ENCODE peak calls at places on chromosomes 7 and 10, in five cellular contexts. T is heart left ventricle, L is A549, B is sigmoid colon, F is lung. V is an unnamed sample.

GRCh38 chr7:127177156-127177555 is 75.6 kb downstream of the GRM8 start:
- DNase-seq in T (no peak), L (no peak), B (no peak), F (no peak), V (no peak)

GRCh38 chr7:2399848-2400587 is 3.4 kb upstream of the CHST12 start:
- DNase-seq in T (peak; percentile 80), L (peak; percentile 54), B (peak; percentile 92), F (peak; percentile 85), V (no peak)

GRCh38 chr7:102303669-102304422 is 17.2 kb downstream of the SH2B2 start:
- DNase-seq in T (no peak), L (no peak), B (no peak), F (no peak), V (peak; percentile 15)

GRCh38 chr7:45136106-45137060 is 21.2 kb upstream of the RAMP3 start:
- DNase-seq in T (no peak), L (peak; percentile 76), B (no peak), F (peak; percentile 69), V (peak; percentile 51)

GRCh38 chr10:121684276-121684675 is 86.0 kb upstream of the FGFR2 start:
- DNase-seq in T (no peak), L (no peak), B (no peak), F (no peak), V (no peak)

GRCh38 chr10:108360187-108360586 is 1195.7 kb upstream of the SORCS1 start:
- DNase-seq in T (no peak), L (no peak), B (no peak), F (no peak), V (no peak)

GRCh38 chr7:36742911-36743775 is 18.8 kb upstream of the AOAH start:
- DNase-seq in T (no peak), L (no peak), B (peak; percentile 70), F (no peak), V (no peak)

GRCh38 chr10:121113385-121113696 is 262.2 kb downstream of the WDR11 start:
- DNase-seq in T (no peak), L (no peak), B (no peak), F (peak; percentile 73), V (no peak)

GRCh38 chr10:71349401-71349800 is 30.3 kb downstream of the SLC29A3 start:
- DNase-seq in T (no peak), L (peak; percentile 20), B (no peak), F (no peak), V (no peak)

GRCh38 chr10:132107211-132107946 is 41.6 kb downstream of the JAKMIP3 start:
- DNase-seq in T (peak; percentile 48), L (no peak), B (peak; percentile 41), F (peak; percentile 24), V (peak; percentile 42)

GRCh38 chr7:106480616-106481031 is 180.3 kb downstream of the CCDC71L start:
- DNase-seq in T (no peak), L (no peak), B (no peak), F (no peak), V (no peak)

GRCh38 chr10:103535595-103535994 is 42.1 kb downstream of the NEURL1 start:
- DNase-seq in T (peak; percentile 33), L (no peak), B (no peak), F (no peak), V (no peak)

GRCh38 chr10:71848325-71849277 is 2.5 kb downstream of the PSAP start:
- DNase-seq in T (no peak), L (no peak), B (no peak), F (no peak), V (no peak)

GRCh38 chr7:150982348-150982747 is 4.2 kb upstream of the KCNH2 start:
- DNase-seq in T (peak; percentile 46), L (no peak), B (no peak), F (no peak), V (no peak)

GRCh38 chr10:132868995-132869394 is 73.4 kb downstream of the CFAP46 start:
- DNase-seq in T (peak; percentile 62), L (no peak), B (peak; percentile 51), F (no peak), V (no peak)

GRCh38 chr10:102876747-102877153 is 7.5 kb downstream of the AS3MT start:
- DNase-seq in T (no peak), L (no peak), B (no peak), F (no peak), V (no peak)

GRCh38 chr7:158655931-158656441 is 48.6 kb downstream of the NCAPG2 start:
- DNase-seq in T (no peak), L (no peak), B (no peak), F (no peak), V (no peak)

GRCh38 chr10:95759233-95759826 is 3.4 kb downstream of the ENTPD1 start:
- DNase-seq in T (no peak), L (no peak), B (no peak), F (no peak), V (no peak)

GRCh38 chr10:113329121-113329596 is 223.7 kb upstream of the HABP2 start:
- DNase-seq in T (no peak), L (peak; percentile 31), B (no peak), F (no peak), V (no peak)

GRCh38 chr10:94172332-94172731 is 178.6 kb downstream of the PLCE1 start:
- DNase-seq in T (no peak), L (no peak), B (no peak), F (no peak), V (no peak)

GRCh38 chr7:120733143-120733542 is 124.8 kb downstream of the TSPAN12 start:
- DNase-seq in T (no peak), L (peak; percentile 55), B (no peak), F (no peak), V (no peak)

GRCh38 chr10:14698487-14699170 is 76.1 kb downstream of the FAM107B start:
- DNase-seq in T (no peak), L (no peak), B (no peak), F (no peak), V (no peak)

GRCh38 chr10:46079831-46080585 is 33.9 kb upstream of the MSMB start:
- DNase-seq in T (no peak), L (no peak), B (no peak), F (no peak), V (no peak)

GRCh38 chr7:95509199-95509598 is 23.5 kb downstream of the ASB4 start:
- DNase-seq in T (no peak), L (no peak), B (no peak), F (no peak), V (no peak)

GRCh38 chr10:14889318-14889717 is 10.7 kb downstream of the SUV39H2 start:
- DNase-seq in T (no peak), L (peak; percentile 32), B (no peak), F (no peak), V (no peak)

GRCh38 chr7:81447351-81447952 is 322.4 kb downstream of the HGF start:
- DNase-seq in T (no peak), L (peak; percentile 83), B (no peak), F (no peak), V (no peak)

GRCh38 chr7:22587322-22587721 is 87.3 kb upstream of the STEAP1B start:
- DNase-seq in T (no peak), L (no peak), B (no peak), F (no peak), V (no peak)

GRCh38 chr10:130862122-130862521 is 449.4 kb downstream of the TCERG1L start:
- DNase-seq in T (no peak), L (no peak), B (no peak), F (no peak), V (no peak)

GRCh38 chr10:120997313-120998102 is 146.3 kb downstream of the WDR11 start:
- DNase-seq in T (no peak), L (no peak), B (no peak), F (no peak), V (no peak)

DNA sequence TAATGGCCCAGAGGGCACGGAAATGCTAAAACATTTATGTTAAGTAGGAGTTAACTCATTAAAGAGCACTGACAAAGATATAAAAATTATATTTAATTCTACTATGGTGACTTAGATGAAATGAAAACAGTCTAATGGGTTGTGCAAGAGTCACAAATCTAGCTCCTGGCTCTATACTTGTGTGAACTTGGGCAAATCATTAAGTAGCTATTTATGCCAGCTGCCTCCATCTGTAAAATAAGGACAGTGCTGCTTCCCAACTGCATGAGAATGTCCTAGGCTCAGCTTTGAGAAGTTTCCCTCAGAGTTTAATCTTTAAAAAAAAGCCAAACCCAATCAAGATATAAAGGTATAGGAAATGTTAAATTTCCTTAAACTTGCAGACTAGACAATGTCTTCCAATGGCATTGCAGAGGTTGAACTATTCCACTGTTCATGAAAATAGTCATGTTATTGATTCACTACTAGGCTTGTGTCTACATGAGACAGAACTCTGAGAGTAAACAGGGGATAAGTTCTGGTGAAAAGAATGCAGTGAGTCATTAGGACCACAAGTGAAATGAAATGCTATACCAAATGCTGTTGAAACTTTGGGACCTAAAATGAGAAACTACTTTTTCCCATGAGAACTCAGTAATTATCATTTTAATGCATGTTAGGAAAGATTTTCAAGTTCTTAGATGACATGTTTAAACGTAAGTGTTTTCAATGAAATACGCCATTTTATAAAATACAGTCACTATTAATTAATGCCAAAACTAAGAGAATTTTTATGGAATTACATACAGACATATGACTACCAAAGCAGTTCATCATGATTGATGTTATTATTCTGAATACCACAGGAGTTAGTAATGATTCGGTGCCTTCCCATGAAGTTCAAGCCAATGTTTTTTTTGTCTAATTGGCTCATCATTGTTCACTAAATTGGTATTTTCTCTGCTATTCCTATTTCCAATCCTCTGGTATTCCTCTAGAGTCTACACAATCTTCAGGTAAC is 84.2 kb downstream of the CDK6 start:
- DNase-seq in T (no peak), L (peak; percentile 91), B (no peak), F (no peak), V (no peak)
- H3K4me1 ChIP-seq in T (peaks cover 22% of the 10 kb centered on the region), L (peaks cover 90% of the 10 kb centered on the region), B (peaks cover 24% of the 10 kb centered on the region), F (no peaks in the 10 kb centered on the region), V (no peaks in the 10 kb centered on the region)

DNA sequence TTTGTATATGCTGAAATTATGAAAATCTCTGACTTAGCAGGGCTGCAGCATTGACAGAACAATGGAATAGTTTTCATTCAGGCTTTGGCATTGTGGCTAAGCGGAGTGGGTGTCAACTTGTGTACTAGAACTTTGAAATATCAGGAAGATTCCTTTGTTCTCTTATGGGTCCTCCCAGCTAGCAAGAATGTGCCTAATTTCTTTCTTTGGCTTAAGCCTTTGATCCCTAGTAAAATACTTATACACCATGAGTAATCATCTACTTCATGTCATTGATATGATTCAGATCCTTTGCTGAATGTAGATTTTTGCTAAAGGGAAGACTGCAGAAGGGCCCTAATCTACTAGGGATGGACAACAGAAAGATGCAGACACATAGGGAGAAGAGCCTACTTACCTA is 6.2 kb downstream of the AVL9 start:
- DNase-seq in T (no peak), L (no peak), B (no peak), F (no peak), V (no peak)
- H3K27ac ChIP-seq in T (no peak overlapping the region), L (peak overlapping the region; percentile 85), B (no peak overlapping the region), F (peak overlapping the region; percentile 60), V (no peak overlapping the region)

GRCh38 chr7:117412390-117412789 is 14.9 kb downstream of the ASZ1 start:
- DNase-seq in T (no peak), L (no peak), B (no peak), F (no peak), V (no peak)

GRCh38 chr7:117411539-117411938 is 15.8 kb downstream of the ASZ1 start:
- DNase-seq in T (no peak), L (no peak), B (no peak), F (no peak), V (no peak)

DNA sequence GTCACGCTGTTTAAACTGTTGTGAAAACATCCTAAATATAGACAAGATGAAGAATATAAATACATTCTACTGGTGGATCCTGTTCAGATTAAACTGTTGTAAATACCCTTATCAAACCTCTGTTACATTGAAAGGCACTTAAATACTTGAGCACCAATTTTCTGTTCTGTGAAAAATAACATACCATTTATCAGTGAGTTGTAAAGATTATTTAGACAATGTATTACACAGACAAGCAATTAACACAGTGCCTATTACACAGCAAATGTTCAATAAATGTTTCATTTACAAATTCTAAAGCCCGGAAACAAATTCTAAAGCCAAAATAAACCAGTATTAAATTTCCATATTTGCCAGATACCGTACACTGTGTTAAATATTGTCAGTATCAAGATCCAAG is 14.1 kb downstream of the ASZ1 start:
- DNase-seq in T (no peak), L (no peak), B (no peak), F (no peak), V (no peak)
- H3K4me1 ChIP-seq in T (no peaks in the 10 kb centered on the region), L (no peaks in the 10 kb centered on the region), B (no peaks in the 10 kb centered on the region), F (no peaks in the 10 kb centered on the region), V (no peaks in the 10 kb centered on the region)

GRCh38 chr10:77501846-77502251 is 135.8 kb downstream of the KCNMA1 start:
- DNase-seq in T (no peak), L (no peak), B (no peak), F (no peak), V (no peak)
- H3K27ac ChIP-seq in T (no peak overlapping the region), L (peak overlapping the region; percentile 84), B (no peak overlapping the region), F (no peak overlapping the region), V (no peak overlapping the region)

V was measured in CD8-positive, alpha-beta T cell.